ENCODE peak calls at places on chromosomes 16 and 17, in ten cellular contexts. Z, L, B, G, F, S, N, O, I and E are unnamed samples.

GRCh38 chr16:10314811-10315210 is 71.0 kb upstream of the ATF7IP2 start:
- DNase-seq in Z (no peak), L (no peak), B (no peak), G (peak; percentile 37), F (no peak), S (no peak), N (no peak), O (no peak), I (no peak), E (no peak)

GRCh38 chr16:11094075-11094593 is 149.8 kb downstream of the CLEC16A start:
- DNase-seq in Z (no peak), L (no peak), B (no peak), G (no peak), F (no peak), S (no peak), N (no peak), O (peak; percentile 86), I (peak; percentile 66), E (no peak)

GRCh38 chr17:64004218-64004770 is 6.1 kb downstream of the PRR29 start:
- DNase-seq in Z (no peak), L (no peak), B (no peak), G (no peak), F (no peak), S (no peak), N (no peak), O (no peak), I (no peak), E (no peak)

GRCh38 chr16:9094008-9094846 is 2.8 kb downstream of the HAPSTR1 start:
- DNase-seq in Z (no peak), L (no peak), B (no peak), G (no peak), F (no peak), S (no peak), N (no peak), O (no peak), I (no peak), E (no peak)

GRCh38 chr17:77330602-77331081 is 189.9 kb downstream of the SEC14L1 start:
- DNase-seq in Z (no peak), L (no peak), B (peak; percentile 10), G (no peak), F (no peak), S (peak; percentile 23), N (no peak), O (no peak), I (no peak), E (no peak)

GRCh38 chr17:3693829-3694231 is 2.1 kb downstream of the P2RX5 start:
- DNase-seq in Z (no peak), L (no peak), B (no peak), G (no peak), F (no peak), S (no peak), N (no peak), O (no peak), I (no peak), E (no peak)

GRCh38 chr16:57818377-57819055 is 16.2 kb upstream of the KIFC3 start:
- DNase-seq in Z (no peak), L (no peak), B (no peak), G (no peak), F (no peak), S (peak; percentile 70), N (no peak), O (no peak), I (no peak), E (no peak)

GRCh38 chr17:77535435-77535834 is 394.7 kb downstream of the SEC14L1 start:
- DNase-seq in Z (peak; percentile 25), L (peak; percentile 51), B (no peak), G (no peak), F (no peak), S (peak; percentile 79), N (no peak), O (no peak), I (no peak), E (no peak)

GRCh38 chr16:88353691-88354090 is 29.1 kb upstream of the ZNF469 start:
- DNase-seq in Z (no peak), L (no peak), B (no peak), G (no peak), F (no peak), S (no peak), N (no peak), O (no peak), I (no peak), E (no peak)

GRCh38 chr17:66353937-66354401 is 51.6 kb downstream of the PRKCA start:
- DNase-seq in Z (no peak), L (no peak), B (no peak), G (no peak), F (no peak), S (no peak), N (no peak), O (peak; percentile 76), I (no peak), E (no peak)

GRCh38 chr17:63843387-63844292 is 1.2 kb upstream of the SMARCD2 start:
- DNase-seq in Z (no peak), L (no peak), B (no peak), G (peak; percentile 31), F (no peak), S (peak; percentile 41), N (no peak), O (peak; percentile 70), I (peak; percentile 43), E (no peak)

GRCh38 chr17:16516594-16517018 is 24.6 kb upstream of the LRRC75A start:
- DNase-seq in Z (peak; percentile 70), L (peak; percentile 8), B (no peak), G (no peak), F (peak; percentile 54), S (no peak), N (no peak), O (peak; percentile 80), I (peak; percentile 69), E (no peak)

DNA sequence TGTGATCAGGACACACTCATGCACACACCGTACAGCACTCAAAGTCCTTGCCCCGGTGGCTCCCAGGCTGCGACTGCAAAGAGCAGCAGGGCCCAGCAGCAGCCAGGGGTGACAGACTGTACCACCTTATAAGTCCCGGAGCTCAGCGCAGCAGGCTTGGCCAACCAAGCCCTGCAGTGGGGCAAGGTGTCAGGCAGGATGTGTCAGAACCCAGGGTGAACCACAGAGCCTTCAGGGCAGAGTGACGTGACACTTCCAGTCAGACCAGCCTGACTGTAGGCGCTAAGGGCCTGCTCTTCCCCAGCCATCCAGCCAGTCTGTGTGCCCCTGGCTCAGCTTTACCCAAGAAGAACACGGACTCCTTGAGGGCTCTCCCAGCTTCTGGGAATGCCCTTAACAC is 204.1 kb downstream of the COPRS start:
- DNase-seq in Z (no peak), L (no peak), B (no peak), G (no peak), F (no peak), S (no peak), N (no peak), O (peak; percentile 12), I (no peak), E (no peak)
- H3K27me3 ChIP-seq in Z (no peaks in the 10 kb centered on the region), L (no peaks in the 10 kb centered on the region), B (no peaks in the 10 kb centered on the region), G (no peaks in the 10 kb centered on the region), F (no peaks in the 10 kb centered on the region), S (no peaks in the 10 kb centered on the region), N (no peaks in the 10 kb centered on the region), O (peaks cover 3% of the 10 kb centered on the region), I (no peaks in the 10 kb centered on the region), E (no peaks in the 10 kb centered on the region)

GRCh38 chr17:79811888-79812205 is 15.0 kb upstream of the CBX8 start:
- DNase-seq in Z (peak; percentile 67), L (no peak), B (no peak), G (no peak), F (no peak), S (no peak), N (no peak), O (no peak), I (no peak), E (no peak)
- H3K27me3 ChIP-seq in Z (peaks cover 81% of the 10 kb centered on the region), L (no peaks in the 10 kb centered on the region), B (no peaks in the 10 kb centered on the region), G (peaks cover 60% of the 10 kb centered on the region), F (peaks cover 97% of the 10 kb centered on the region), S (peaks cover 69% of the 10 kb centered on the region), N (peaks cover 94% of the 10 kb centered on the region), O (peaks cover 90% of the 10 kb centered on the region), I (peaks cover 87% of the 10 kb centered on the region), E (peaks cover 83% of the 10 kb centered on the region)

DNA sequence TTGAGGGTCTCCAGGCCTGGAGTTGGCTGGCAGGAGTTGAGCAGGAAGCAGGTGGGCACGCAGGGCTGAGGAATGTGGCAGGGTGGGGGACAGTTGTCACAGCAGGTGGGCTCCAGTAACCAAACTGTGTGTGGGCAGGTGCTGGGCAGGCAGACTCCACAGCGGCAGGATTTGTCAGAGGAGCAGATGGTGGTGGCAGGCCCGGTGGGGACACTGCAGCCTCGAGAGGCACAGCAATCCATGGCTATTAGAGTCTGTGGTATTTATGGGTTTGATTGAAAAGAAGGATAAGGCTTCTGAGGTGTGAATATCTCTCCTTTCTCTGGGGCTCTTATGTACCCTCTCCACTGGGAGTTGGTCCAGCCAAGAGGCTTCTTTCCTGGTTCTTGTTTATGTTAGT is at the start of gene KRTAP3-3:
- DNase-seq in Z (no peak), L (no peak), B (peak; percentile 93), G (no peak), F (no peak), S (no peak), N (no peak), O (no peak), I (no peak), E (no peak)
- H3K27me3 ChIP-seq in Z (no peaks in the 10 kb centered on the region), L (peaks cover 28% of the 10 kb centered on the region), B (no peaks in the 10 kb centered on the region), G (peaks cover 5% of the 10 kb centered on the region), F (no peaks in the 10 kb centered on the region), S (no peaks in the 10 kb centered on the region), N (no peaks in the 10 kb centered on the region), O (no peaks in the 10 kb centered on the region), I (peaks cover 5% of the 10 kb centered on the region), E (peaks cover 34% of the 10 kb centered on the region)

GRCh38 chr17:75602644-75603043 is 15.0 kb downstream of the MYO15B start:
- DNase-seq in Z (peak; percentile 28), L (no peak), B (no peak), G (no peak), F (peak; percentile 1), S (no peak), N (no peak), O (no peak), I (no peak), E (no peak)

GRCh38 chr17:75604034-75604695 is 16.6 kb downstream of the MYO15B start:
- DNase-seq in Z (no peak), L (no peak), B (no peak), G (no peak), F (peak; percentile 1), S (no peak), N (no peak), O (no peak), I (no peak), E (no peak)

GRCh38 chr17:75605790-75606189 is 18.2 kb downstream of the MYO15B start:
- DNase-seq in Z (no peak), L (peak; percentile 4), B (no peak), G (no peak), F (no peak), S (no peak), N (no peak), O (no peak), I (no peak), E (no peak)

GRCh38 chr17:75601057-75601987 is 13.7 kb downstream of the MYO15B start:
- DNase-seq in Z (peak; percentile 92), L (peak; percentile 73), B (peak; percentile 80), G (peak; percentile 48), F (peak; percentile 75), S (peak; percentile 74), N (peak; percentile 91), O (peak; percentile 5), I (peak; percentile 65), E (peak; percentile 56)

DNA sequence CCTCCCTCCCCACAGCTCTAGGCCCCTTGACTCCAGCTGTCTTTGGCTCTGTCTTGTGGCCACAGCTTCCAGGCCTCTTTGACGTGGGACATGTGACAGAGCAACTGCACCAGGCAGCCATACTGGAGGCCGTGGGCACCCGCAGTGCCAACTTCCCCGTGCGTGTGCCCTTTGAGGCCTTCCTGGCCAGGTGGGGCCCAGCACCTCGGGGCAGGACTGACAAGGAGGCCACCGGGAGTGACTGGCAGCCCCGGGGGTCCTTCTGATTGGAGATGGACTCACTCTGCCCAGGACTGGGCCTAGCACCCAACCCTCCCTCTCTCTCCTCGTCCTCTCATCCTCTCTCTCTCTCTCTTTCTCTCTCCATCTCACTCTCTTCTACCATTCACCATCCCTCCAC is 15.5 kb downstream of the MYO15B start:
- DNase-seq in Z (no peak), L (no peak), B (no peak), G (no peak), F (peak; percentile 1), S (no peak), N (no peak), O (no peak), I (no peak), E (no peak)
- H3K27me3 ChIP-seq in Z (no peaks in the 10 kb centered on the region), L (no peaks in the 10 kb centered on the region), B (no peaks in the 10 kb centered on the region), G (no peaks in the 10 kb centered on the region), F (no peaks in the 10 kb centered on the region), S (no peaks in the 10 kb centered on the region), N (no peaks in the 10 kb centered on the region), O (no peaks in the 10 kb centered on the region), I (no peaks in the 10 kb centered on the region), E (no peaks in the 10 kb centered on the region)